ENCODE peak calls at places on chromosome 17, in nine cellular contexts. J, O, A, R, K, L, D, U and N are unnamed samples.

GRCh38 chr17:21495281-21495680 is 119.1 kb downstream of the KCNJ12 start:
- DNase-seq in J (no peak), O (no peak), A (peak), R (no peak), K (no peak), L (no peak), D (no peak), U (no peak), N (no peak)

GRCh38 chr17:17545031-17545820 is 46.3 kb downstream of the PEMT start:
- DNase-seq in J (no peak), O (no peak), A (no peak), R (no peak), K (no peak), L (no peak), D (peak), U (no peak), N (peak)

GRCh38 chr17:80751460-80752368 is 207.1 kb downstream of the RPTOR start:
- DNase-seq in J (no peak), O (peak), A (no peak), R (no peak), K (no peak), L (peak), D (no peak), U (no peak), N (no peak)

GRCh38 chr17:5669191-5669590 is 84.9 kb upstream of the NLRP1 start:
- DNase-seq in J (no peak), O (no peak), A (no peak), R (no peak), K (no peak), L (no peak), D (no peak), U (no peak), N (no peak)

GRCh38 chr17:45310380-45311324 is 6.2 kb downstream of the MAP3K14 start:
- DNase-seq in J (no peak), O (no peak), A (no peak), R (no peak), K (no peak), L (peak), D (no peak), U (no peak), N (peak)

GRCh38 chr17:69525920-69526841 is 111.7 kb downstream of the MAP2K6 start:
- DNase-seq in J (peak), O (peak), A (peak), R (peak), K (no peak), L (peak), D (peak), U (peak), N (no peak)

GRCh38 chr17:80389011-80389995 is 25.7 kb upstream of the ENDOV start:
- DNase-seq in J (no peak), O (no peak), A (no peak), R (no peak), K (no peak), L (no peak), D (no peak), U (no peak), N (no peak)

GRCh38 chr17:42133461-42134041 is 10.9 kb downstream of the HSPB9 start:
- DNase-seq in J (peak), O (no peak), A (no peak), R (peak), K (no peak), L (no peak), D (no peak), U (peak), N (no peak)

GRCh38 chr17:3838206-3838605 is 7.8 kb downstream of the NCBP3 start:
- DNase-seq in J (no peak), O (no peak), A (no peak), R (no peak), K (no peak), L (peak), D (no peak), U (no peak), N (no peak)

GRCh38 chr17:4249452-4250029 is 14.2 kb downstream of the ANKFY1 start:
- DNase-seq in J (no peak), O (no peak), A (no peak), R (no peak), K (no peak), L (no peak), D (peak), U (no peak), N (no peak)

GRCh38 chr17:74623693-74624093 is at the start of gene CD300E:
- DNase-seq in J (no peak), O (no peak), A (no peak), R (no peak), K (no peak), L (no peak), D (no peak), U (no peak), N (no peak)